ENCODE peak calls at places on chromosome 7, in five cellular contexts. K, H, W, I and N are unnamed samples.

GRCh38 chr7:47826754-47827153 is 121.5 kb downstream of the PKD1L1 start:
- DNase-seq in K (no peak), H (no peak), W (no peak), I (no peak), N (no peak)

GRCh38 chr7:115009736-115010435 is 88.0 kb downstream of the MDFIC start:
- DNase-seq in K (no peak), H (no peak), W (no peak), I (no peak), N (no peak)

GRCh38 chr7:80923211-80923612 is 4.4 kb upstream of the SEMA3C start:
- DNase-seq in K (no peak), H (no peak), W (no peak), I (no peak), N (no peak)

GRCh38 chr7:102253076-102253972 is 33.3 kb upstream of the SH2B2 start:
- DNase-seq in K (no peak), H (no peak), W (peak), I (no peak), N (no peak)

GRCh38 chr7:16728811-16729210 is 24.7 kb upstream of the TSPAN13 start:
- DNase-seq in K (no peak), H (no peak), W (no peak), I (no peak), N (no peak)

GRCh38 chr7:1065263-1066260 is 21.2 kb downstream of the GPR146 start:
- DNase-seq in K (peak), H (peak), W (peak), I (peak), N (peak)

GRCh38 chr7:53541467-53541866 is 506.0 kb downstream of the POM121L12 start:
- DNase-seq in K (no peak), H (no peak), W (no peak), I (no peak), N (no peak)

GRCh38 chr7:151794508-151795167 is 82.3 kb downstream of the PRKAG2 start:
- DNase-seq in K (no peak), H (no peak), W (no peak), I (no peak), N (no peak)

GRCh38 chr7:152571031-152571430 is 104.9 kb downstream of the XRCC2 start:
- DNase-seq in K (no peak), H (no peak), W (no peak), I (no peak), N (no peak)

GRCh38 chr7:116395125-116395791 is 104.3 kb upstream of the CAV2 start:
- DNase-seq in K (peak), H (no peak), W (no peak), I (no peak), N (no peak)

GRCh38 chr7:140653319-140654108 is 12.9 kb upstream of the DENND2A start:
- DNase-seq in K (peak), H (peak), W (no peak), I (peak), N (no peak)

GRCh38 chr7:132541656-132542055 is 34.6 kb downstream of the PLXNA4 start:
- DNase-seq in K (no peak), H (no peak), W (no peak), I (no peak), N (no peak)

GRCh38 chr7:94382155-94382554 is 12.5 kb upstream of the COL1A2 start:
- DNase-seq in K (no peak), H (no peak), W (no peak), I (no peak), N (no peak)

GRCh38 chr7:7236041-7236440 is 53.7 kb downstream of the C1GALT1 start:
- DNase-seq in K (no peak), H (no peak), W (no peak), I (no peak), N (no peak)

GRCh38 chr7:129923709-129924108 is 29.1 kb downstream of the UBE2H start:
- DNase-seq in K (no peak), H (no peak), W (no peak), I (no peak), N (no peak)

GRCh38 chr7:84191842-84192241 is 2.7 kb downstream of the SEMA3A start:
- DNase-seq in K (no peak), H (no peak), W (no peak), I (no peak), N (no peak)

GRCh38 chr7:45679516-45679915 is 105.3 kb downstream of the ADCY1 start:
- DNase-seq in K (no peak), H (peak), W (no peak), I (no peak), N (no peak)

GRCh38 chr7:98870071-98870651 is 347 bp upstream of the TMEM130 start:
- DNase-seq in K (peak), H (peak), W (peak), I (peak), N (peak)

GRCh38 chr7:27091936-27092752 is 3.7 kb downstream of the HOXA1 start:
- DNase-seq in K (no peak), H (no peak), W (no peak), I (no peak), N (no peak)

GRCh38 chr7:80724249-80724871 is 85.9 kb downstream of the CD36 start:
- DNase-seq in K (no peak), H (no peak), W (no peak), I (no peak), N (no peak)

GRCh38 chr7:79412915-79413314 is 40.6 kb downstream of the MAGI2 start:
- DNase-seq in K (no peak), H (no peak), W (no peak), I (no peak), N (no peak)

GRCh38 chr7:18940577-18941134 is 176.8 kb downstream of the TWIST1 start:
- DNase-seq in K (no peak), H (no peak), W (no peak), I (no peak), N (no peak)

GRCh38 chr7:2030475-2031456 is 202.0 kb downstream of the MAD1L1 start:
- DNase-seq in K (no peak), H (no peak), W (peak), I (no peak), N (no peak)

GRCh38 chr7:26346611-26347200 is 55.0 kb downstream of the SNX10 start:
- DNase-seq in K (no peak), H (no peak), W (no peak), I (no peak), N (no peak)

GRCh38 chr7:28488061-28488791 is 75.9 kb downstream of the CREB5 start:
- DNase-seq in K (no peak), H (no peak), W (no peak), I (no peak), N (no peak)

GRCh38 chr7:73602721-73603651 is 21.3 kb downstream of the MLXIPL start:
- DNase-seq in K (no peak), H (no peak), W (peak), I (peak), N (no peak)

GRCh38 chr7:111510584-111511378 is 51.5 kb downstream of the IMMP2L start:
- DNase-seq in K (no peak), H (no peak), W (no peak), I (no peak), N (no peak)

GRCh38 chr7:120028636-120029035 is 244.3 kb upstream of the KCND2 start:
- DNase-seq in K (no peak), H (no peak), W (no peak), I (no peak), N (no peak)

GRCh38 chr7:4134204-4134603 is 547.9 kb upstream of the FOXK1 start:
- DNase-seq in K (no peak), H (no peak), W (no peak), I (no peak), N (no peak)

GRCh38 chr7:122887848-122888247 is 1.6 kb upstream of the CADPS2 start:
- DNase-seq in K (no peak), H (no peak), W (no peak), I (no peak), N (no peak)

GRCh38 chr7:14850039-14850438 is 52.5 kb downstream of the DGKB start:
- DNase-seq in K (no peak), H (no peak), W (no peak), I (no peak), N (no peak)

GRCh38 chr7:134212576-134213546 is 85.7 kb downstream of the LRGUK start:
- DNase-seq in K (no peak), H (no peak), W (no peak), I (no peak), N (no peak)

GRCh38 chr7:7662527-7662926 is 22.0 kb downstream of the UMAD1 start:
- DNase-seq in K (no peak), H (no peak), W (no peak), I (no peak), N (no peak)

GRCh38 chr7:90530263-90530662 is 60.8 kb downstream of the PTTG1IP2 start:
- DNase-seq in K (no peak), H (no peak), W (no peak), I (no peak), N (no peak)

GRCh38 chr7:116334555-116334954 is 124.2 kb downstream of the TES start:
- DNase-seq in K (no peak), H (no peak), W (no peak), I (no peak), N (no peak)